ENCODE peak calls at places on chromosomes 5 and 9, in five cellular contexts. B, E, T, I and W are unnamed samples.
A peak's percentile ranks its signal among the peaks of the same experiment; 100 is the strongest.

GRCh38 chr5:135243194-135244191 is 155.5 kb downstream of the MACROH2A1 start:
- DNase-seq in I (no peak), B (no peak), E (no peak), T (peak; percentile 39), W (no peak)

GRCh38 chr5:111556504-111556903 is 44.2 kb upstream of the STARD4 start:
- DNase-seq in B (no peak), E (no peak), T (no peak), I (no peak), W (no peak)

GRCh38 chr5:51345106-51345505 is 38.1 kb upstream of the ISL1 start:
- DNase-seq in E (no peak), B (peak; percentile 34), I (no peak), T (no peak), W (no peak)

GRCh38 chr5:138458353-138458752 is 6.9 kb upstream of the EGR1 start:
- DNase-seq in B (no peak), I (no peak), T (no peak), E (no peak), W (no peak)

GRCh38 chr5:151156732-151157402 is 712 bp downstream of the ANXA6 start:
- DNase-seq in I (no peak), E (no peak), B (no peak), T (no peak), W (no peak)

GRCh38 chr5:128701301-128701700 is 163.3 kb upstream of the FBN2 start:
- DNase-seq in T (no peak), E (no peak), I (no peak), B (no peak), W (no peak)

GRCh38 chr5:125181159-125181558 is 434.7 kb upstream of the ZNF608 start:
- DNase-seq in E (no peak), I (no peak), B (no peak), T (no peak), W (no peak)

GRCh38 chr5:143506881-143507552 is 103.5 kb upstream of the NR3C1 start:
- DNase-seq in T (no peak), I (no peak), E (peak; percentile 81), B (no peak), W (no peak)

GRCh38 chr9:70419546-70420266 is 5.2 kb upstream of the KLF9 start:
- DNase-seq in I (peak; percentile 47), B (peak; percentile 85), T (peak; percentile 97), E (peak; percentile 92), W (peak; percentile 89)

GRCh38 chr5:6707852-6708251 is 5.4 kb upstream of the TENT4A start:
- DNase-seq in I (no peak), B (no peak), E (no peak), T (no peak), W (no peak)

GRCh38 chr5:68983959-68984358 is 109.9 kb upstream of the SLC30A5 start:
- DNase-seq in I (no peak), B (no peak), E (no peak), T (no peak), W (no peak)

GRCh38 chr9:97293207-97293721 is 14.2 kb upstream of the CCDC180 start:
- DNase-seq in I (no peak), E (no peak), T (peak; percentile 65), B (no peak), W (no peak)

GRCh38 chr5:139210585-139210984 is 12.4 kb upstream of the SIL1 start:
- DNase-seq in I (no peak), B (no peak), E (no peak), T (no peak), W (peak; percentile 71)

GRCh38 chr9:34454571-34455065 is 3.8 kb downstream of the FAM219A start:
- DNase-seq in I (no peak), T (peak; percentile 33), E (no peak), B (peak; percentile 39), W (no peak)

GRCh38 chr9:113355197-113355596 is 5.9 kb downstream of the BSPRY start:
- DNase-seq in T (no peak), E (no peak), B (no peak), I (no peak), W (no peak)

GRCh38 chr9:89295400-89295799 is 15.6 kb upstream of the CKS2 start:
- DNase-seq in I (no peak), B (no peak), T (no peak), E (no peak), W (no peak)

GRCh38 chr9:108161520-108161919 is 672.0 kb upstream of the KLF4 start:
- DNase-seq in I (no peak), E (no peak), B (no peak), T (no peak), W (no peak)

GRCh38 chr5:43981556-43981955 is 378.6 kb downstream of the NNT start:
- DNase-seq in T (no peak), B (no peak), I (no peak), E (no peak), W (no peak)

GRCh38 chr9:123929177-123929869 is 603 bp downstream of the DENND1A start:
- DNase-seq in B (no peak), I (no peak), T (peak; percentile 17), E (no peak), W (no peak)

GRCh38 chr5:4513381-4513780 is 626.7 kb upstream of the ADAMTS16 start:
- DNase-seq in T (no peak), I (no peak), E (no peak), B (no peak), W (no peak)

GRCh38 chr5:56172225-56172624 is 60.9 kb downstream of the ANKRD55 start:
- DNase-seq in T (no peak), I (no peak), B (no peak), E (no peak), W (no peak)

GRCh38 chr9:86046930-86047341 is 52.4 kb downstream of the GOLM1 start:
- DNase-seq in E (no peak), B (no peak), T (no peak), I (no peak), W (peak; percentile 88)

GRCh38 chr5:160221082-160221481 is 8.2 kb upstream of the FABP6 start:
- DNase-seq in I (no peak), E (no peak), B (no peak), T (no peak), W (no peak)

GRCh38 chr5:160213537-160213936 is 15.8 kb upstream of the FABP6 start:
- DNase-seq in E (no peak), T (no peak), I (no peak), B (peak; percentile 21), W (no peak)

DNA sequence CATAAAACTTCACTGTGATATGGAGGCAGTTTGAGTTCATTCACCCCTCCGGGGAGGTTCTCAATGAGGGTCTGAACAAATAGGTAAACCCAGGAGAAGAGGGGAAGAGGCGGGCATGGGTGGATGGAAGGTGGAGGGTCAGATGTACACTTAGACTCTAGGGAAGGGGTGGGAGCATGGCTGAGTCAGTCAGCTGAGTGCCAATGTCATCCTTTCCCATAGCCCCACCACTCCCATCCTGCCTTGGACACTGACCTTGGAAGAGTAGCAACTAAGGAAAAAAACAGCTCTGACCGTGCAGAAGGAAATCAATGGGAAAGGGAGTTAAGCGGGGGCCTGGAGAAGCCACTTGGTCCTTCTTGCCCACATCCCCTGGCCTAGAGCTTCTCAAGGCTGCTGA is 9.9 kb upstream of the FABP6 start:
- DNase-seq in B (no peak), I (no peak), T (no peak), E (no peak), W (no peak)
- H3K4me3 ChIP-seq in B (no peak overlapping the region), I (no peak overlapping the region), T (no peak overlapping the region), E (no peak overlapping the region), W (no peak overlapping the region)

GRCh38 chr5:81778642-81779041 is 27.7 kb upstream of the SSBP2 start:
- DNase-seq in E (no peak), T (no peak), B (no peak), I (no peak), W (no peak)
- H3K4me3 ChIP-seq in E (peak overlapping the region; percentile 38), T (peak overlapping the region; percentile 56), B (no peak overlapping the region), I (peak overlapping the region; percentile 48), W (peak overlapping the region; percentile 11)

GRCh38 chr5:120599576-120599975 is 135.5 kb downstream of the PRR16 start:
- DNase-seq in I (no peak), T (no peak), E (peak; percentile 30), B (no peak), W (no peak)
- H3K4me3 ChIP-seq in I (no peak overlapping the region), T (no peak overlapping the region), E (no peak overlapping the region), B (no peak overlapping the region), W (no peak overlapping the region)

GRCh38 chr9:12783767-12784460 is 9.1 kb downstream of the LURAP1L start:
- DNase-seq in E (no peak), B (peak; percentile 24), I (no peak), T (no peak), W (no peak)
- H3K4me3 ChIP-seq in E (no peak overlapping the region), B (peak overlapping the region; percentile 19), I (no peak overlapping the region), T (no peak overlapping the region), W (no peak overlapping the region)

GRCh38 chr9:90789862-90790261 is 11.8 kb upstream of the SYK start:
- DNase-seq in I (no peak), E (no peak), B (no peak), T (no peak), W (no peak)
- H3K4me3 ChIP-seq in I (no peak overlapping the region), E (no peak overlapping the region), B (no peak overlapping the region), T (no peak overlapping the region), W (no peak overlapping the region)

GRCh38 chr5:26482817-26483375 is 555.5 kb downstream of the CDH9 start:
- DNase-seq in I (no peak), E (no peak), T (no peak), B (peak; percentile 4), W (no peak)
- H3K4me3 ChIP-seq in I (no peak overlapping the region), E (no peak overlapping the region), T (peak overlapping the region; percentile 31), B (no peak overlapping the region), W (no peak overlapping the region)